ENCODE peak calls at places on chromosomes 5 and 9, in six cellular contexts. Q is HCT116, K is GM23248, U is PC-9, H is PC-3, O is IMR-90. V is an unnamed sample.

GRCh38 chr5:53194086-53194485 is 84.5 kb upstream of the MOCS2 start:
- DNase-seq in Q (no peak), O (peak; percentile 69), K (no peak), H (no peak), U (no peak), V (no peak)

GRCh38 chr9:109868222-109868621 is 88.2 kb downstream of the PALM2AKAP2 start:
- DNase-seq in U (no peak), Q (no peak), H (no peak), K (peak; percentile 41), O (peak; percentile 50), V (no peak)

GRCh38 chr9:126491256-126491879 is 122.4 kb upstream of the LMX1B start:
- DNase-seq in K (peak; percentile 81), Q (no peak), H (peak; percentile 70), O (peak; percentile 69), U (peak; percentile 53), V (peak; percentile 45)

GRCh38 chr5:56669534-56670483 is 145.5 kb upstream of the MAP3K1 start:
- DNase-seq in U (peak; percentile 77), Q (no peak), K (no peak), O (peak; percentile 12), H (peak; percentile 53), V (peak; percentile 19)

GRCh38 chr9:14349818-14350333 is 35.9 kb upstream of the NFIB start:
- DNase-seq in U (no peak), Q (no peak), O (no peak), H (no peak), K (no peak), V (no peak)

GRCh38 chr5:30581198-30581925 is 612.1 kb upstream of the CDH6 start:
- DNase-seq in O (no peak), H (no peak), Q (no peak), U (no peak), K (no peak), V (no peak)

GRCh38 chr9:110571801-110572490 is 7.6 kb downstream of the SVEP1 start:
- DNase-seq in O (peak; percentile 73), H (no peak), U (no peak), Q (no peak), K (peak; percentile 9), V (no peak)

GRCh38 chr5:74837115-74837514 is 29.1 kb downstream of the FAM169A start:
- DNase-seq in U (no peak), K (no peak), H (no peak), O (no peak), Q (no peak), V (no peak)

GRCh38 chr5:139877129-139877597 is 81.6 kb downstream of the PSD2 start:
- DNase-seq in Q (peak; percentile 71), O (no peak), U (peak; percentile 90), K (no peak), H (peak; percentile 90), V (peak; percentile 85)

GRCh38 chr9:127567119-127567897 is 44.8 kb upstream of the STXBP1 start:
- DNase-seq in O (peak; percentile 44), H (peak; percentile 46), K (peak; percentile 70), U (peak; percentile 61), Q (no peak), V (peak; percentile 47)

GRCh38 chr9:128577206-128577605 is 24.8 kb downstream of the SPTAN1 start:
- DNase-seq in Q (no peak), K (no peak), H (no peak), U (no peak), O (no peak), V (no peak)

GRCh38 chr5:131268758-131269370 is 5.0 kb downstream of the CDC42SE2 start:
- DNase-seq in Q (no peak), H (no peak), O (peak; percentile 52), U (no peak), K (peak; percentile 36), V (no peak)

GRCh38 chr5:157560560-157560959 is 15.0 kb downstream of the ADAM19 start:
- DNase-seq in H (no peak), Q (no peak), O (peak; percentile 65), U (no peak), K (peak; percentile 32), V (no peak)

GRCh38 chr5:141382469-141383294 is at the start of gene PCDHGA7:
- DNase-seq in K (no peak), U (no peak), O (peak; percentile 57), H (no peak), Q (no peak), V (no peak)

DNA sequence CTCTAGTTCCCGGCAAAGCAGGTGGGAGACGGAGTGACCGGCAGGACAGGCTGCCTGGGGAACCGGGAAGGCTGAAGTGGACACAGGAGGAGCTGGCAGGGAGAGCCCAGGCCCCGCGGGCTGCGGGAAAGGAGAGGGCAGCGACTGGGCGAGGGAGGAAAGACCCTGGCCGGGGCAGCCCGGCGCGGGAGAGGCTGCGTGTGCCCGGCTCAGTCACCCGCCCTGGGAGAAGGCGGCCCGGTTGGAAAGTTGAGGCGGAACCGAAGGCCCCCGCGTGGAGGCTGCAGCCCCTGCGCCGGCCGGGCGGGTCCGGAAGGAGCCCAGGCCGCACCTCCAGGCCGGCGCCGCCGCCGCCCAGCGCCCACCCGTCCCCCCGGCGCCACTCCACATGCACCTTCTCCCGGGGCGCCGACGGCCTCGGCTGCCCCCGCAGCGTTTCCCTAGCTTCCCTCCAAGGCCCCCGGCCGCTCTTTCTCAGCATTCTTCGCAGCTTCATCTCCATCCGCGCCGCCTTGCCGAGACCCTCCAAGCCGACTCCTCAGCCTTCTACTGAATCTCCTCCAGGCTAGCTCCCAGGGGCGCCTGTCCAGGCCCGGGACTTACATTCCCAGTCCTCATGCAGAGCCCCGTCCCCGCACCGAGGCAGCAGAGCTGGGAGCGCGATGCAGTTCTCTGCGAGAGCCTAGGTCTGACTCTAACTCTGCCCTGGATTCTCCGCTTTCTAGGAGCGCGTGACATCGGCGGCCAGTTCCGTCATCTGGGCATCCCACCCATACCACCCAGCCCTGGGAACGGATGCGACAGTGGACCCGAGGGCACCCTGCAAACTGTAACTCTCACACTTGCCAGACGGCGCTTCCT is 152.0 kb downstream of the ERCC6L2 start:
- DNase-seq in K (peak; percentile 7), O (no peak), Q (no peak), U (no peak), H (no peak), V (no peak)
- H3K4me3 ChIP-seq in K (no peak overlapping the region), O (no peak overlapping the region), Q (no peak overlapping the region), U (no peak overlapping the region), H (no peak overlapping the region), V (no peak overlapping the region)

DNA sequence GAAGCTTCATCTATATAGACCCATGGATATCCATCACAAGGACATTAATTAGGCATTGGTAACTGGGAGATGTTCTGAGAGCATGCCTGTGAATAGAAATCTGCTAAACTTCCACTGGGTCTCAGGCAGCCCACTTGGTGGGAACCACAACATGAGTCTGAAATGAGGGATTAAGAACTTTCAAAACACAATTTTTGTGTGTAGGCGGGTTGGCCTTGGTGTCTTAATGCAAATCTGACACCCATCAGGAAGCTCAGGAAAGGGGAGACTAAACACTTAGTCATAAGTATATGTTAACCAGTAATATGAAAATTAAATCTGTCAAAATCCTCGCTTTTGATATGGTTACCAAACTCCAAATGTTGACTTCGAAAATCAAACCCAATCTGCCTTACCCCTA is 113.2 kb downstream of the FANCC start:
- DNase-seq in O (no peak), U (no peak), H (no peak), Q (no peak), K (no peak), V (no peak)
- H2AFZ ChIP-seq in O (no peak overlapping the region), U (no peak overlapping the region), H (no peak overlapping the region), Q (no peak overlapping the region), K (no peak overlapping the region), V (no peak overlapping the region)

GRCh38 chr5:78503958-78504357 is 143.5 kb downstream of the SCAMP1 start:
- DNase-seq in K (peak; percentile 65), H (no peak), Q (no peak), U (no peak), O (no peak), V (no peak)

GRCh38 chr5:78505860-78506259 is 142.7 kb downstream of the LHFPL2 start:
- DNase-seq in Q (no peak), O (no peak), H (no peak), K (no peak), U (no peak), V (no peak)

GRCh38 chr5:78506296-78507049 is 142.1 kb downstream of the LHFPL2 start:
- DNase-seq in U (no peak), O (peak; percentile 39), K (peak; percentile 70), H (no peak), Q (no peak), V (no peak)

GRCh38 chr5:78507531-78507930 is 141.0 kb downstream of the LHFPL2 start:
- DNase-seq in U (no peak), K (no peak), H (peak; percentile 67), Q (no peak), O (no peak), V (no peak)

GRCh38 chr5:78504726-78505431 is 143.7 kb downstream of the LHFPL2 start:
- DNase-seq in H (peak; percentile 94), K (peak; percentile 99), U (peak; percentile 99), O (peak; percentile 100), Q (peak; percentile 38), V (peak; percentile 99)
- H3K4me3 ChIP-seq in H (peak overlapping the region; percentile 13), K (no peak overlapping the region), U (peak overlapping the region; percentile 24), O (no peak overlapping the region), Q (no peak overlapping the region), V (no peak overlapping the region)

DNA sequence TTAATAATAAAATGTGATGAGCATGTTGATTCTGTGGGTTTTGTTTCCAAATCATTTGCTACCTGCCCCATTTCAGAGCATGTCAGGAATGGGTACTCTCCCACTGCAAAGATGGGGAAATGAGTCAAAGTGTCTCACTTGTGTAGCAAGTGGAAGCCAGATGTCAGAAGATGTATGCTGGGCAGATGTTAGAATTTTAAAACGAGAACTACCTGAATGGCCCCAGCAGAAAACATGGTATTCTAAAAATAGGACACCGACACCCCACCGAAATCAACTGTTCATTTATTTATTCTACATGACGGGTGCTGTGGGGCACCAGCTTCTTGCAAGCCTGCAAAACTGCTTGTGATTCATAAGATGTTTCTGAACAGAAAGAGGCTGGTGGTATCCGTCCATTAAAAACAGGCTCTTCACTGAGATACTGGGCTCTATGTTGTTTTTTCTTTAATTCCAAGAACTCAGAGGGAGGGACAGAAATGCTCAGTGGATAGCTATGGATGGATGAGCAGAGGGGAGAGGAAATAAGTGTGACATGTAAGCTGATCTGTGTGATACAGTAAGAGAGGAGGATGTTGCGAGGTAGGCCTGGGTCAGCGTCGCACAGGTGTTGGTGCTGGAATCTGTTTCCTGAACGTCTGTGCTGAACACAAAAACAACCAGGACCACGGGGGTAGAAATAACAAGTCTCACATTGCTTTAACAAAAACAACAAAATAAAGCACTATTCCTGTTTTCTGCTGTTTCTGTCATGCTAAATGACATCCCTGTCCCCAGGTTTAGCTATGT is 157.2 kb downstream of the EFNA5 start:
- DNase-seq in O (no peak), Q (no peak), U (no peak), H (no peak), K (no peak), V (peak; percentile 44)
- H2AFZ ChIP-seq in O (no peak overlapping the region), Q (no peak overlapping the region), U (no peak overlapping the region), H (no peak overlapping the region), K (no peak overlapping the region), V (peak overlapping the region; percentile 28)

DNA sequence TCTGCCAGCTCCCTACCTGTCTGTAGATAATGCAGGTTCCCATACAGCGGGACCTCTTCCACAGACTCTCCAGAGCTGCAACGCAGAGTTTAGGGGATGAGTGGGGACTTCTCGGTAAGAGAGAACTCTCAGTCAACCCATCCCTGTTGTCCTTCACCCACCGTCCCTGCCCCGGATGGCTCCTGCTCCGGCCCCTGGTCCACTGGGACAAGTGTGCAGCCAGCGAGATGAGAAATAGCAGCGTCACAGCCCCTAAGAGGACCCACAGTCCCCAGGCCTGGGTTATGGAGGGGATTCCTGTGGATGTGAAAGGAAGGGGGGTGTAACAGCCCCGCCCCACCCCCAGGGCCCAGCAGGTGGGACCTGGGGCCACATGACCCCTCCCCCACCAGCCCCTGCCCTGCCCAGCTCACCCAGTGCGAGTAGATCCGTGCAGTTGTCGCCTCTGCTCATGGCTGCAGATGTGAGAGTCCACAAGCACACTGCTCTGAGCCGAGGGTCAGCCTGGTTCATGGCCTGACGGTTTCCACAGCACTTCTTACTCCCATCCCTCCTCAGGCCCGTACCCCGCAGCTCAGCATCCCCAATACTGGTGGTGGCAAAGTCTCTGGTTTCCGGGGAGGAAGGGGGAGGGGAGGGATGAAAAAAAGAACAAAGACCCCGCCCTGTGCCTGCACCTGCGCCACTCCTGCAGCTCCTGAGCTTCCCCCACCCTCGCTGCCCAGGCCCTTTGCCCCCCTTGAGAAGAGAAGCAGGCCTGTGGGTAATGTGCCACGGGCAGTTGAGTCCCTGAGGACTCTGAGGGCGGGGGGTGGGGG is at the start of gene SIT1:
- DNase-seq in Q (no peak), O (no peak), H (no peak), U (no peak), K (no peak), V (no peak)
- H3K4me3 ChIP-seq in Q (no peak within 1 kb of the TSS), O (no peak within 1 kb of the TSS), H (no peak within 1 kb of the TSS), U (no peak within 1 kb of the TSS), K (peak within 1 kb of the TSS; percentile 13), V (no peak within 1 kb of the TSS)